ENCODE peak calls at places on chromosome 19, in eight cellular contexts. M is GM12865, Z is heart left ventricle, I is tibial artery, J is colonic mucosa, S is brain microvascular endothelial cell, N is endodermal cell, C is PC-9. K is an unnamed sample.

GRCh38 chr19:18832331-18833140 is 777 bp downstream of the UPF1 start:
- DNase-seq in M (peak), Z (peak), I (no peak), J (peak), S (peak), N (peak), C (peak), K (peak)

GRCh38 chr19:14472202-14472961 is 2.8 kb downstream of the PTGER1 start:
- DNase-seq in M (peak), Z (peak), I (peak), J (peak), S (no peak), N (peak), C (peak), K (no peak)

GRCh38 chr19:55113570-55114039 is 3.8 kb downstream of the PPP1R12C start:
- DNase-seq in M (no peak), Z (peak), I (peak), J (peak), S (peak), N (peak), C (no peak), K (peak)

GRCh38 chr19:56076413-56076998 is 44.6 kb downstream of the ZNF787 start:
- DNase-seq in M (peak), Z (peak), I (peak), J (peak), S (peak), N (peak), C (peak), K (peak)

GRCh38 chr19:18906605-18907519 is 10.9 kb upstream of the CERS1 start:
- DNase-seq in M (no peak), Z (no peak), I (no peak), J (no peak), S (no peak), N (no peak), C (no peak), K (no peak)

GRCh38 chr19:31483226-31483857 is 134.1 kb upstream of the TSHZ3 start:
- DNase-seq in M (no peak), Z (no peak), I (no peak), J (no peak), S (no peak), N (no peak), C (no peak), K (no peak)

GRCh38 chr19:10516671-10517286 is 468 bp downstream of the S1PR5 start:
- DNase-seq in M (no peak), Z (no peak), I (no peak), J (no peak), S (peak), N (no peak), C (peak), K (no peak)

GRCh38 chr19:40089462-40089861 is 1.3 kb downstream of the ZNF780A start:
- DNase-seq in M (no peak), Z (peak), I (no peak), J (no peak), S (peak), N (no peak), C (no peak), K (peak)

GRCh38 chr19:34676697-34677385 is at the start of gene SCGB2B2:
- DNase-seq in M (peak), Z (peak), I (no peak), J (no peak), S (no peak), N (no peak), C (no peak), K (no peak)

GRCh38 chr19:48683349-48683748 is 10.5 kb upstream of the NTN5 start:
- DNase-seq in M (no peak), Z (peak), I (no peak), J (no peak), S (peak), N (no peak), C (no peak), K (no peak)

GRCh38 chr19:42252365-42253244 is 2.3 kb downstream of the ERF start:
- DNase-seq in M (no peak), Z (no peak), I (peak), J (no peak), S (no peak), N (no peak), C (no peak), K (peak)

GRCh38 chr19:55096061-55096701 is 20.5 kb downstream of the EPS8L1 start:
- DNase-seq in M (no peak), Z (no peak), I (no peak), J (no peak), S (no peak), N (peak), C (no peak), K (no peak)

GRCh38 chr19:10166046-10166445 is 28.7 kb downstream of the DNMT1 start:
- DNase-seq in M (no peak), Z (no peak), I (no peak), J (no peak), S (no peak), N (no peak), C (no peak), K (no peak)

GRCh38 chr19:33796164-33797100 is at the start of gene KCTD15:
- DNase-seq in M (peak), Z (peak), I (no peak), J (peak), S (no peak), N (peak), C (peak), K (no peak)

GRCh38 chr19:23287620-23288019 is 37.4 kb upstream of the ZNF724 start:
- DNase-seq in M (no peak), Z (no peak), I (no peak), J (no peak), S (no peak), N (no peak), C (no peak), K (no peak)

GRCh38 chr19:33175886-33176669 is 18.1 kb upstream of the LRP3 start:
- DNase-seq in M (no peak), Z (no peak), I (no peak), J (no peak), S (no peak), N (peak), C (peak), K (no peak)

GRCh38 chr19:19167612-19168011 is 2.5 kb downstream of the MEF2B start:
- DNase-seq in M (no peak), Z (no peak), I (no peak), J (no peak), S (no peak), N (no peak), C (no peak), K (no peak)

GRCh38 chr19:17614476-17614875 is 59.0 kb downstream of the COLGALT1 start:
- DNase-seq in M (no peak), Z (no peak), I (no peak), J (no peak), S (no peak), N (no peak), C (no peak), K (no peak)

GRCh38 chr19:49133621-49134454 is 14.5 kb downstream of the PPFIA3 start:
- DNase-seq in M (no peak), Z (peak), I (no peak), J (peak), S (peak), N (peak), C (no peak), K (peak)

GRCh38 chr19:43124360-43124759 is 41.9 kb upstream of the PSG2 start:
- DNase-seq in M (no peak), Z (no peak), I (no peak), J (no peak), S (no peak), N (no peak), C (no peak), K (no peak)

GRCh38 chr19:17441241-17442135 is 7.0 kb downstream of the TMEM221 start:
- DNase-seq in M (peak), Z (no peak), I (no peak), J (no peak), S (no peak), N (peak), C (no peak), K (peak)

GRCh38 chr19:3346677-3347353 is 19.6 kb upstream of the NFIC start:
- DNase-seq in M (no peak), Z (peak), I (peak), J (peak), S (no peak), N (peak), C (no peak), K (peak)

GRCh38 chr19:58252102-58252685 is 23.5 kb downstream of the ZNF544 start:
- DNase-seq in M (no peak), Z (no peak), I (no peak), J (no peak), S (no peak), N (no peak), C (no peak), K (no peak)

GRCh38 chr19:6674868-6675305 is 4.9 kb upstream of the TNFSF14 start:
- DNase-seq in M (peak), Z (peak), I (peak), J (peak), S (peak), N (peak), C (peak), K (peak)

GRCh38 chr19:34241513-34242337 is 12.6 kb upstream of the GARRE1 start:
- DNase-seq in M (peak), Z (no peak), I (no peak), J (peak), S (no peak), N (peak), C (peak), K (peak)

GRCh38 chr19:51421229-51422052 is 4.0 kb upstream of the SIGLEC10 start:
- DNase-seq in M (no peak), Z (no peak), I (no peak), J (no peak), S (no peak), N (no peak), C (no peak), K (no peak)

GRCh38 chr19:48330012-48330681 is 4.8 kb downstream of the EMP3 start:
- DNase-seq in M (peak), Z (peak), I (peak), J (peak), S (no peak), N (peak), C (no peak), K (no peak)

GRCh38 chr19:38656171-38656981 is 8.9 kb downstream of the ACTN4 start:
- DNase-seq in M (no peak), Z (no peak), I (no peak), J (no peak), S (peak), N (no peak), C (no peak), K (peak)

GRCh38 chr19:3175761-3176714 is 2.5 kb upstream of the S1PR4 start:
- DNase-seq in M (peak), Z (no peak), I (no peak), J (peak), S (no peak), N (no peak), C (peak), K (peak)

GRCh38 chr19:49222011-49222410 is 64.4 kb downstream of the TRPM4 start:
- DNase-seq in M (no peak), Z (no peak), I (no peak), J (no peak), S (peak), N (no peak), C (no peak), K (peak)

GRCh38 chr19:8515317-8515716 is 1.4 kb upstream of the ZNF414 start:
- DNase-seq in M (no peak), Z (no peak), I (no peak), J (no peak), S (no peak), N (no peak), C (no peak), K (no peak)

GRCh38 chr19:40613669-40614594 is 12.8 kb downstream of the LTBP4 start:
- DNase-seq in M (peak), Z (peak), I (peak), J (peak), S (peak), N (peak), C (peak), K (peak)

GRCh38 chr19:3440082-3440481 is 40.2 kb downstream of the SMIM24 start:
- DNase-seq in M (peak), Z (no peak), I (peak), J (peak), S (no peak), N (peak), C (peak), K (no peak)

GRCh38 chr19:4518345-4519171 is at the start of gene PLIN4:
- DNase-seq in M (no peak), Z (peak), I (no peak), J (no peak), S (no peak), N (peak), C (peak), K (peak)

DNA sequence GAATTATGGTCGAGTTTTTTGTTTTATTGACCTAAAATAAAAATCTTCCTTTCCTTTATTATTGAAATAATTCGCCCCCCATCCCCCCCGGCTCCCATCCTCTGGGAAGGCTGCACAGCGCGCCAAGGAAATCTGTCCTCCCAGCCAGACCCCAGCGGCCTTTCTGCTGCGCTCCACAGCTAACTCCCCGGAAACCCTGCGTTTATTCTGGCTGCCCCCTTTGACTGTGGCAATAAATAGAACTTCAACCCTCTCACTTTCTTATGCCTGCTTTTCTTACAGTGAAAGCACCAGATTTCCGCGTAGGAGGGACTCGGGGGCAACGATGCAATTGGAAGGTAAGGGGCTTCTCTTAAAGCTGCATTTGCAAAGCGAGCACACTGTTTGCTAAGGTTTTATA is 9.7 kb upstream of the C19orf12 start:
- DNase-seq in M (no peak), Z (no peak), I (no peak), J (no peak), S (no peak), N (no peak), C (no peak), K (no peak)
- H3K4me3 ChIP-seq in M (no peak), Z (no peak), I (peak), J (no peak), S (peak), N (no peak), C (no peak), K (no peak)

DNA sequence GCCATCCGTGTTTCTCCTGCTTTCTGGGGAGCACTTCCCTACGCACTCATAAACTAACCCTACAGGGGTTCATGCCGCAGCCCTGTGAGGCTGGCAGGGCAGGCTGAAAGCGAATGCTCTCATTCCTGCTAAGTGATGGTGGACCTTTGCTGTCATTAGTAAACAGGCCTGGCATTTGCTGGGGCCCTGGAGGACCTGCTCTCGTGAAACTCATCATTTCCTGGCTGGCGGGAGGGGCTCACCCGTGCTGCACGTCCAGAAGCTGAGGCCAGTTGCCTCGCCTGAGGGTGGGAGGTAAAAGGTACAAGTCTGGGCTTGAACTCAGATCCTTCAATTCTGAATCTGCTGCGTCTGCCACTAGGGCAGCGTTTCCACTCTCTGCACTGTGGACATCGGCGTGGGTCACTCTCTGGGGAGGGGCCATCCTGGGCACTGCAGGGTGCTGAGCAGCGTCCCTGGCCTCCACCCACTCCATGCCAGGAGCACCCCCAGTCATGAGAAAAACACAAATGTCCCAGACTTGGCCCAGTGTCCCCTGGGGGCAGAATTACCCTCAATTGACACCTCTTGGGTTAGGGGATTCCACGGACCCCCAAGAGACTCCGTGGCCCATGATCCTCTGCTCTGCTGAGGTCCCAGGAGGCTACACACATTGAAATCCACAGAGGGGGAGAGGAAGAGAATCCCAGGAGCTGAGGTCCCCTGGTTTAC is 7.0 kb downstream of the MOB3A start:
- DNase-seq in M (peak), Z (no peak), I (no peak), J (no peak), S (peak), N (no peak), C (peak), K (no peak)
- H3K4me3 ChIP-seq in M (peak), Z (no peak), I (no peak), J (no peak), S (no peak), N (no peak), C (peak), K (no peak)

GRCh38 chr19:50326101-50326664 is 3.0 kb downstream of the KCNC3 start:
- DNase-seq in M (no peak), Z (no peak), I (no peak), J (no peak), S (no peak), N (no peak), C (no peak), K (no peak)
- H3K4me3 ChIP-seq in M (peak), Z (no peak), I (no peak), J (no peak), S (no peak), N (no peak), C (no peak), K (no peak)

GRCh38 chr19:36245210-36246005 is 30.5 kb downstream of the ZNF146 start:
- DNase-seq in M (no peak), Z (no peak), I (no peak), J (no peak), S (no peak), N (peak), C (no peak), K (peak)
- H3K4me3 ChIP-seq in M (no peak), Z (peak), I (peak), J (no peak), S (peak), N (peak), C (no peak), K (peak)

GRCh38 chr19:12801466-12802266 is at the start of the genes PRDX2 and THSD8:
- DNase-seq in M (peak), Z (peak), I (peak), J (peak), S (no peak), N (peak), C (peak), K (peak)

GRCh38 chr19:12802267-12803106 is 618 bp downstream of the THSD8 start:
- DNase-seq in M (no peak), Z (no peak), I (no peak), J (peak), S (no peak), N (no peak), C (no peak), K (peak)

GRCh38 chr19:12799723-12800343 is 1.8 kb downstream of the PRDX2 start:
- DNase-seq in M (no peak), Z (no peak), I (no peak), J (no peak), S (no peak), N (no peak), C (no peak), K (no peak)

GRCh38 chr19:12800873-12801465 is 631 bp downstream of the PRDX2 start:
- DNase-seq in M (no peak), Z (no peak), I (no peak), J (peak), S (no peak), N (peak), C (no peak), K (no peak)

GRCh38 chr19:12800344-12800732 is 1.3 kb downstream of the PRDX2 start:
- DNase-seq in M (no peak), Z (no peak), I (no peak), J (no peak), S (no peak), N (no peak), C (no peak), K (no peak)
- H3K4me3 ChIP-seq in M (no peak), Z (no peak), I (no peak), J (peak), S (no peak), N (peak), C (peak), K (peak)

DNA sequence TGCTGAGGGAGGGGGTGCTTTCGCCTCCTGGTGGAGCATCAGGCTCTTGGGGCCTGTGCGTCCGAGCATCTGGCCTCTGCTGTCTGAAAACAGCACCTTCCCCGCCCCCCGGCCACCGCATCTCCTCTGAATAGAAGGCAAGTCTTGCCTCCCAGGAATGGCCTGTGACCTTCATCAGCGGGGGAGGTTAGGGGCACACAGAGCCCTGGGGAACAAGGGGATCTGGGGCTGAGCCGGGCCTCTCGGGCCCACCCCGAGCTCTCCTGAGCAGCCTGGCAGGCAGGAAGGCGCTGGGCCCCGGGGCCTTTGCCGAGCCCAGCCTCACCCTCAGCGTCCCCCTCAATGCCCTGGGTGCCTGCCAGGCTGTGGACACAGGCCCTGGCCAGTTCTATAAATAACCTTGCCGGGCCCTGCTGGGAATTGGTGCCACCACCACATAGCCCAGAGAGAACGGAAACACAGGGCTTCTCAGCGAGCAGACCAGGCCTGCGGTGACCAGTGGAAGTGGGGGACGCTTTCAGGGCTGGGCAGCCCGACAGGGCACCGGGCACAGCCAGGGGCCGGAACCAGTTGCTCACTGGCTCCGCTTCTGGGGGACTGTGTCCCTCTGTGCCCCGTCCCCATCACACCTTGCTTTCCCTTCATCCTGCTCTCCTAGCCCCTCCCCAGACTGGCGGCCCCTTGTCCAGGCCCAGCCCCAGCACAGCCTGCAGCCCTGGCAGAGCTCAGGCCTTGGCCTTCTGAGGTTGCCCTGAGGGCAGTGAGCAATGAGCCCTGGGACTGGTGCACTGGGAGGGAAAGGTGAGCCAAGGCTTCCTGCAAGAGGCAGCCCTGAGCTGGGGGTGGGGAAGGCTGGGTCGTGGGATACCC is 9.5 kb downstream of the STK11 start:
- DNase-seq in M (no peak), Z (peak), I (peak), J (no peak), S (no peak), N (no peak), C (peak), K (no peak)
- H3K4me3 ChIP-seq in M (no peak), Z (no peak), I (peak), J (no peak), S (no peak), N (no peak), C (no peak), K (no peak)